ENCODE peak calls at places on chromosomes 1 and 21, in five cellular contexts. D is H9, K is mucosa of gallbladder, T is SHP77, M is HEK293T. B is an unnamed sample.

GRCh38 chr1:33260435-33260980 is 4.2 kb downstream of the ZNF362 start:
- DNase-seq in D (no peak), K (no peak), T (no peak), M (no peak), B (no peak)

GRCh38 chr1:51726544-51727225 is 109.8 kb downstream of the OSBPL9 start:
- DNase-seq in D (no peak), K (no peak), T (no peak), M (no peak), B (no peak)

GRCh38 chr1:93707956-93708355 is 26.3 kb upstream of the BCAR3 start:
- DNase-seq in D (no peak), K (no peak), T (no peak), M (no peak), B (peak)

GRCh38 chr1:52571783-52572182 is 18.9 kb upstream of the TUT4 start:
- DNase-seq in D (no peak), K (no peak), T (no peak), M (no peak), B (no peak)

GRCh38 chr1:3405974-3406867 is 48.2 kb upstream of the ARHGEF16 start:
- DNase-seq in D (no peak), K (no peak), T (no peak), M (no peak), B (no peak)

GRCh38 chr21:45615145-45615711 is 28.3 kb upstream of the PCBP3 start:
- DNase-seq in D (peak), K (peak), T (peak), M (no peak), B (peak)

GRCh38 chr1:1116701-1117468 is 996 bp upstream of the C1orf159 start:
- DNase-seq in D (no peak), K (no peak), T (no peak), M (no peak), B (no peak)

GRCh38 chr1:207810606-207811295 is 58.9 kb downstream of the CD46 start:
- DNase-seq in D (no peak), K (peak), T (no peak), M (no peak), B (no peak)

GRCh38 chr1:192474080-192474683 is 101.4 kb upstream of the RGS1 start:
- DNase-seq in D (no peak), K (no peak), T (peak), M (peak), B (no peak)

GRCh38 chr1:89259283-89259971 is 13.2 kb downstream of the GBP5 start:
- DNase-seq in D (no peak), K (no peak), T (no peak), M (no peak), B (peak)

GRCh38 chr1:110242731-110243130 is 32.6 kb downstream of the KCNC4 start:
- DNase-seq in D (no peak), K (peak), T (no peak), M (no peak), B (no peak)

GRCh38 chr1:173506437-173506836 is 29.3 kb downstream of the PRDX6 start:
- DNase-seq in D (peak), K (no peak), T (no peak), M (no peak), B (no peak)

GRCh38 chr1:163999131-163999530 is 559.9 kb upstream of the PBX1 start:
- DNase-seq in D (no peak), K (no peak), T (no peak), M (no peak), B (no peak)

GRCh38 chr21:17858764-17859163 is 39.6 kb upstream of the C21orf91 start:
- DNase-seq in D (no peak), K (no peak), T (no peak), M (no peak), B (no peak)

B was measured in stimulated activated CD8-positive, alpha-beta memory T cell treated with anti-CD3 and anti-CD28 coated beads, Interleukin-4, amount 100 ng/mL, for 24 hours.